ENCODE peak calls at places on chromosomes 6 and 20, in five cellular contexts. H, A, Y, L and B are unnamed samples.

GRCh38 chr6:42212442-42212841 is 5.2 kb downstream of the MRPS10 start:
- DNase-seq in L (no peak), A (no peak), Y (no peak), H (no peak), B (no peak)

GRCh38 chr6:106530502-106530901 is 98.8 kb downstream of the RTN4IP1 start:
- DNase-seq in H (no peak), A (no peak), Y (no peak), L (peak; percentile 82), B (no peak)

GRCh38 chr6:95959291-95959690 is 56.5 kb upstream of the FUT9 start:
- DNase-seq in Y (no peak), H (no peak), L (no peak), A (no peak), B (no peak)

GRCh38 chr6:16758163-16758975 is 2.9 kb downstream of the ATXN1 start:
- DNase-seq in A (no peak), Y (no peak), L (peak; percentile 40), H (peak; percentile 73), B (no peak)

GRCh38 chr6:104320896-104321295 is 538.8 kb downstream of the HACE1 start:
- DNase-seq in Y (no peak), A (no peak), H (no peak), L (no peak), B (no peak)

GRCh38 chr6:112035446-112035845 is 18.5 kb upstream of the CCN6 start:
- DNase-seq in L (no peak), A (no peak), Y (no peak), H (no peak), B (no peak)

GRCh38 chr20:24077145-24077544 is 88.6 kb upstream of the GGTLC1 start:
- DNase-seq in H (no peak), Y (no peak), L (no peak), A (no peak), B (no peak)

GRCh38 chr6:109455502-109456282 is at the start of gene MICAL1:
- DNase-seq in H (peak; percentile 82), L (peak; percentile 67), A (peak; percentile 84), Y (peak; percentile 89), B (peak; percentile 72)

GRCh38 chr20:2652724-2653510 is 485 bp downstream of the NOP56 start:
- DNase-seq in A (peak; percentile 63), L (no peak), H (peak; percentile 32), Y (peak; percentile 81), B (no peak)

GRCh38 chr20:37072293-37073196 is 23.3 kb downstream of the RBL1 start:
- DNase-seq in L (no peak), H (no peak), A (no peak), Y (no peak), B (no peak)

GRCh38 chr20:42734660-42735368 is 454.9 kb downstream of the PTPRT start:
- DNase-seq in A (no peak), Y (no peak), H (no peak), L (no peak), B (no peak)

GRCh38 chr20:47795214-47795667 is 10.0 kb upstream of the SULF2 start:
- DNase-seq in H (peak; percentile 30), A (peak; percentile 83), Y (no peak), L (no peak), B (no peak)

GRCh38 chr20:10093087-10093591 is 58.4 kb downstream of the ANKEF1 start:
- DNase-seq in A (no peak), L (peak; percentile 72), H (no peak), Y (no peak), B (no peak)

GRCh38 chr6:83008631-83009030 is 57.0 kb downstream of the UBE3D start:
- DNase-seq in L (no peak), A (no peak), H (no peak), Y (no peak), B (no peak)

GRCh38 chr20:49711331-49711987 is 2.2 kb downstream of the B4GALT5 start:
- DNase-seq in Y (no peak), A (no peak), L (no peak), H (no peak), B (no peak)

GRCh38 chr20:4672948-4673347 is 48.8 kb upstream of the PRND start:
- DNase-seq in A (no peak), L (no peak), Y (no peak), H (no peak), B (no peak)

GRCh38 chr6:129795261-129795660 is 65.9 kb downstream of the TMEM244 start:
- DNase-seq in A (no peak), Y (no peak), L (no peak), H (no peak), B (no peak)

GRCh38 chr6:82624251-82624650 is 260.6 kb downstream of the TPBG start:
- DNase-seq in L (no peak), A (no peak), Y (no peak), H (no peak), B (no peak)

GRCh38 chr6:148608211-148608951 is 138.4 kb upstream of the UST start:
- DNase-seq in H (peak; percentile 22), L (peak; percentile 72), A (no peak), Y (no peak), B (no peak)

GRCh38 chr6:149513915-149514314 is 29.1 kb upstream of the ZC3H12D start:
- DNase-seq in H (peak; percentile 20), A (no peak), Y (no peak), L (peak; percentile 16), B (no peak)

DNA sequence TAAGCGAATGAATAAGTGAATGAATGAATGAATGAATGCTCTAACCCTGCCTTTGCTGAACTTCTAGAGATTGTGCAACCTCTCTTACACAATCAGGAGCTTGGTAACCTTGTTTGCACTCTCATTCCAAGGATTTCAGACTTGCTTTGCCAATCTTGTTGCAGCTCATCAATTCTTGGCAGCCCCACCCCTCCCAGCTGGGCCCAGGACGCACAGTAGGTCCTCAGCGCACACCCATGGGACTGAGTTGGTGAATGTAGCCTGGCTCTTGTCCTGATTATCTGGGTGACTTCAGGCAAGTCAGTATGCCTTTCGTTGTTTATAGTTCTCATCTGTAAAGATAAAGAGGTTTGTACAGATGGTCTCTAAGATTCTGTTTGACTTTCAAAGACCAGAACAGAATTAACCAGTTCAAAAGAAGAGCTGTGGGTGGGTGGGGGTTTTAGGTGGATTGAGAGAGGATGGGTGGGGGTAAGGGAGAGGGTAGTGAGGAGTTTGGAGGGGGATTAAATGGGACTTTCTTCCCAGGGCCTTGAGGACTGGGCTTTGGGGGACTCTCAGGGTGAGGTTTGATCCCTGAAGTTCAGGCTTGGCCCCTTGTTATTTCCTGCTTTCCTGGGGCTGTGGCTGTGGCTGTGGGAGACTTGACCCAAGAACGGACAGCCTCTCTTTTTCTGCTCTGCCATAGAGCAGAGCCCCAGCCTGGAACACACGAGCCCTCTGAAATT is 33.2 kb downstream of the VEGFA start:
- DNase-seq in L (peak; percentile 61), A (no peak), Y (peak; percentile 80), H (peak; percentile 57), B (peak; percentile 51)
- H3K4me3 ChIP-seq in L (no peak overlapping the region), A (no peak overlapping the region), Y (no peak overlapping the region), H (no peak overlapping the region), B (no peak overlapping the region)

DNA sequence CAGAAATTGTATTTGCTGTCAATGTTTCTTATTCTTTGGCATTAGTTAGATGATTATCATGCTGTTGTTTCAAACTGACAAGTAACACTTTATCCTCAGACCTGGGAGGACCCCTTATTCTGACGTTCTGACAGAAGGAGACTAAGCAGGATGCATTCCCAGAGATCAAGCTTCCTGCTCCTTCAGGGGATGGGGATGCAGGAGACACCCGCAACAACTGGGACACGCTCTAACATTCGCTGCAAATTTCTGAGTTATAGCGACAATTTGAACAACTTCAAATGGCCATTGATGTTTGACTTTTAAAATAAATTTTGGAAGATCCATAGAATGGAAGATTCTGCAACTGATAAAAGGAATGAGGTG is 69.0 kb upstream of the ZNF184 start:
- DNase-seq in L (no peak), A (no peak), Y (no peak), H (no peak), B (no peak)
- H3K4me3 ChIP-seq in L (no peak overlapping the region), A (no peak overlapping the region), Y (no peak overlapping the region), H (no peak overlapping the region), B (no peak overlapping the region)

GRCh38 chr6:27667016-27667415 is 194.1 kb upstream of the ZNF184 start:
- DNase-seq in Y (no peak), H (no peak), A (no peak), L (no peak), B (no peak)
- H3K4me3 ChIP-seq in Y (no peak overlapping the region), H (peak overlapping the region; percentile 79), A (no peak overlapping the region), L (no peak overlapping the region), B (no peak overlapping the region)

DNA sequence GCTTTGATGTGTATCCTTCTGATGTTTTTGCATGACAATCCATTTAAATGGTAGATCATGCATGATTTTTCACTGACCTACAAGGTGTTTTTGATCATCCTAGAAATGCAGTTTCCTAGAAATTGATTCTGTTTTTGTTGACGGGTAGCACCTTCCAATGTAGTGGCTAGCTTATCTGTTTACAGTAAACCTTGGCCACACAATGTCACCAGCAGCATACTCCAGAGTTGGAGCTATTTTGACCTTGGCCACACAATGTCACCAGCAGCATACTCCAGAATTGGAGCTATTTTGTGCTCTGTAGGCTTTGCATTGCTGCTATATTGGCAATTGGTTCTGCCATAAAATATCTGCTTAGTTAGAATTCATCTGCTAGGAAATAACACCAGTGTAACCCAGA is 74.6 kb upstream of the NAA20 start:
- DNase-seq in H (no peak), A (no peak), Y (no peak), L (no peak), B (no peak)
- H3K4me3 ChIP-seq in H (no peak overlapping the region), A (no peak overlapping the region), Y (no peak overlapping the region), L (no peak overlapping the region), B (no peak overlapping the region)

GRCh38 chr6:47479874-47480273 is 2.3 kb downstream of the CD2AP start:
- DNase-seq in L (no peak), A (no peak), H (no peak), Y (no peak), B (no peak)
- H3K4me3 ChIP-seq in L (peak overlapping the region; percentile 80), A (no peak overlapping the region), H (peak overlapping the region; percentile 89), Y (peak overlapping the region; percentile 17), B (peak overlapping the region; percentile 93)

GRCh38 chr20:45489083-45489531 is 19.6 kb downstream of the WFDC2 start:
- DNase-seq in H (no peak), A (no peak), L (no peak), Y (no peak), B (no peak)

GRCh38 chr20:45484676-45485075 is 15.1 kb downstream of the WFDC2 start:
- DNase-seq in A (no peak), L (no peak), Y (no peak), H (no peak), B (no peak)

GRCh38 chr20:45485388-45485787 is 15.8 kb downstream of the WFDC2 start:
- DNase-seq in A (no peak), L (no peak), Y (no peak), H (no peak), B (no peak)

GRCh38 chr20:45487231-45487635 is 17.7 kb downstream of the WFDC2 start:
- DNase-seq in A (no peak), L (no peak), Y (no peak), H (peak; percentile 30), B (no peak)
- H3K4me3 ChIP-seq in A (no peak overlapping the region), L (no peak overlapping the region), Y (no peak overlapping the region), H (no peak overlapping the region), B (no peak overlapping the region)